ENCODE peak calls at places on chromosomes 5 and 9, in eight cellular contexts. One of them, this sample, is unnamed.

GRCh38 chr9:110947645-110948044 is 90.6 kb downstream of the LPAR1 start:
- DNase-seq in endothelial cell: no peak
- DNase-seq in ELF-1: no peak
- DNase-seq in activated CD8-positive, alpha-beta memory T cell treated with anti-CD3 and anti-CD28 coated beads, Interleukin-2, amount 50 U/mL, for 4 hours: no peak
- DNase-seq in activated CD4-positive, alpha-beta T cell treated with anti-CD3 and anti-CD28 coated beads, Interleukin-2, amount 10 ng/mL, durations not matched to agents 7 days and 5 days: no peak
- DNase-seq in NCI-H2081: no peak
- DNase-seq in GM03348: no peak
- DNase-seq in EH: no peak
- DNase-seq in this sample: no peak

GRCh38 chr9:116395409-116396037 is 241.9 kb downstream of the PAPPA start:
- DNase-seq in endothelial cell: no peak
- DNase-seq in ELF-1: no peak
- DNase-seq in activated CD8-positive, alpha-beta memory T cell treated with anti-CD3 and anti-CD28 coated beads, Interleukin-2, amount 50 U/mL, for 4 hours: no peak
- DNase-seq in activated CD4-positive, alpha-beta T cell treated with anti-CD3 and anti-CD28 coated beads, Interleukin-2, amount 10 ng/mL, durations not matched to agents 7 days and 5 days: no peak
- DNase-seq in NCI-H2081: no peak
- DNase-seq in GM03348: no peak
- DNase-seq in EH: no peak
- DNase-seq in this sample: no peak

GRCh38 chr9:109341561-109341960 is 20.7 kb upstream of the EPB41L4B start:
- DNase-seq in endothelial cell: no peak
- DNase-seq in ELF-1: no peak
- DNase-seq in activated CD8-positive, alpha-beta memory T cell treated with anti-CD3 and anti-CD28 coated beads, Interleukin-2, amount 50 U/mL, for 4 hours: no peak
- DNase-seq in activated CD4-positive, alpha-beta T cell treated with anti-CD3 and anti-CD28 coated beads, Interleukin-2, amount 10 ng/mL, durations not matched to agents 7 days and 5 days: no peak
- DNase-seq in NCI-H2081: no peak
- DNase-seq in GM03348: no peak
- DNase-seq in EH: no peak
- DNase-seq in this sample: peak; percentile 65

GRCh38 chr9:35618325-35618727 is at the start of gene CD72:
- DNase-seq in endothelial cell: no peak
- DNase-seq in ELF-1: no peak
- DNase-seq in activated CD8-positive, alpha-beta memory T cell treated with anti-CD3 and anti-CD28 coated beads, Interleukin-2, amount 50 U/mL, for 4 hours: no peak
- DNase-seq in activated CD4-positive, alpha-beta T cell treated with anti-CD3 and anti-CD28 coated beads, Interleukin-2, amount 10 ng/mL, durations not matched to agents 7 days and 5 days: no peak
- DNase-seq in NCI-H2081: no peak
- DNase-seq in GM03348: no peak
- DNase-seq in EH: no peak
- DNase-seq in this sample: no peak

GRCh38 chr5:180334751-180335613 is 18.2 kb downstream of the GFPT2 start:
- DNase-seq in endothelial cell: no peak
- DNase-seq in ELF-1: no peak
- DNase-seq in activated CD8-positive, alpha-beta memory T cell treated with anti-CD3 and anti-CD28 coated beads, Interleukin-2, amount 50 U/mL, for 4 hours: no peak
- DNase-seq in activated CD4-positive, alpha-beta T cell treated with anti-CD3 and anti-CD28 coated beads, Interleukin-2, amount 10 ng/mL, durations not matched to agents 7 days and 5 days: no peak
- DNase-seq in NCI-H2081: no peak
- DNase-seq in GM03348: no peak
- DNase-seq in EH: no peak
- DNase-seq in this sample: no peak

GRCh38 chr5:40399349-40399748 is 280.4 kb upstream of the PTGER4 start:
- DNase-seq in endothelial cell: no peak
- DNase-seq in ELF-1: no peak
- DNase-seq in activated CD8-positive, alpha-beta memory T cell treated with anti-CD3 and anti-CD28 coated beads, Interleukin-2, amount 50 U/mL, for 4 hours: no peak
- DNase-seq in activated CD4-positive, alpha-beta T cell treated with anti-CD3 and anti-CD28 coated beads, Interleukin-2, amount 10 ng/mL, durations not matched to agents 7 days and 5 days: no peak
- DNase-seq in NCI-H2081: no peak
- DNase-seq in GM03348: peak; percentile 5
- DNase-seq in EH: peak; percentile 86
- DNase-seq in this sample: peak; percentile 53

GRCh38 chr9:969310-969692 is 7.2 kb upstream of the DMRT3 start:
- DNase-seq in endothelial cell: peak; percentile 23
- DNase-seq in ELF-1: no peak
- DNase-seq in activated CD8-positive, alpha-beta memory T cell treated with anti-CD3 and anti-CD28 coated beads, Interleukin-2, amount 50 U/mL, for 4 hours: no peak
- DNase-seq in activated CD4-positive, alpha-beta T cell treated with anti-CD3 and anti-CD28 coated beads, Interleukin-2, amount 10 ng/mL, durations not matched to agents 7 days and 5 days: no peak
- DNase-seq in NCI-H2081: no peak
- DNase-seq in GM03348: no peak
- DNase-seq in EH: no peak
- DNase-seq in this sample: no peak

GRCh38 chr5:119330367-119331183 is 25.2 kb upstream of the TNFAIP8 start:
- DNase-seq in endothelial cell: no peak
- DNase-seq in ELF-1: no peak
- DNase-seq in activated CD8-positive, alpha-beta memory T cell treated with anti-CD3 and anti-CD28 coated beads, Interleukin-2, amount 50 U/mL, for 4 hours: no peak
- DNase-seq in activated CD4-positive, alpha-beta T cell treated with anti-CD3 and anti-CD28 coated beads, Interleukin-2, amount 10 ng/mL, durations not matched to agents 7 days and 5 days: no peak
- DNase-seq in NCI-H2081: no peak
- DNase-seq in GM03348: no peak
- DNase-seq in EH: no peak
- DNase-seq in this sample: no peak

GRCh38 chr5:67163863-67164595 is 32.6 kb downstream of the CD180 start:
- DNase-seq in endothelial cell: no peak
- DNase-seq in ELF-1: no peak
- DNase-seq in activated CD8-positive, alpha-beta memory T cell treated with anti-CD3 and anti-CD28 coated beads, Interleukin-2, amount 50 U/mL, for 4 hours: no peak
- DNase-seq in activated CD4-positive, alpha-beta T cell treated with anti-CD3 and anti-CD28 coated beads, Interleukin-2, amount 10 ng/mL, durations not matched to agents 7 days and 5 days: no peak
- DNase-seq in NCI-H2081: no peak
- DNase-seq in GM03348: no peak
- DNase-seq in EH: no peak
- DNase-seq in this sample: no peak

GRCh38 chr5:142015781-142016533 is 3.1 kb upstream of the GNPDA1 start:
- DNase-seq in endothelial cell: no peak
- DNase-seq in ELF-1: no peak
- DNase-seq in activated CD8-positive, alpha-beta memory T cell treated with anti-CD3 and anti-CD28 coated beads, Interleukin-2, amount 50 U/mL, for 4 hours: peak; percentile 33
- DNase-seq in activated CD4-positive, alpha-beta T cell treated with anti-CD3 and anti-CD28 coated beads, Interleukin-2, amount 10 ng/mL, durations not matched to agents 7 days and 5 days: peak; percentile 66
- DNase-seq in NCI-H2081: no peak
- DNase-seq in GM03348: no peak
- DNase-seq in EH: peak; percentile 48
- DNase-seq in this sample: peak; percentile 82

GRCh38 chr5:29758986-29759421 is 1434.5 kb upstream of the CDH6 start:
- DNase-seq in endothelial cell: no peak
- DNase-seq in ELF-1: peak; percentile 1
- DNase-seq in activated CD8-positive, alpha-beta memory T cell treated with anti-CD3 and anti-CD28 coated beads, Interleukin-2, amount 50 U/mL, for 4 hours: no peak
- DNase-seq in activated CD4-positive, alpha-beta T cell treated with anti-CD3 and anti-CD28 coated beads, Interleukin-2, amount 10 ng/mL, durations not matched to agents 7 days and 5 days: no peak
- DNase-seq in NCI-H2081: no peak
- DNase-seq in GM03348: no peak
- DNase-seq in EH: no peak
- DNase-seq in this sample: no peak

GRCh38 chr5:172007795-172008465 is 1.5 kb upstream of the FBXW11 start:
- DNase-seq in endothelial cell: no peak
- DNase-seq in ELF-1: peak; percentile 32
- DNase-seq in activated CD8-positive, alpha-beta memory T cell treated with anti-CD3 and anti-CD28 coated beads, Interleukin-2, amount 50 U/mL, for 4 hours: no peak
- DNase-seq in activated CD4-positive, alpha-beta T cell treated with anti-CD3 and anti-CD28 coated beads, Interleukin-2, amount 10 ng/mL, durations not matched to agents 7 days and 5 days: no peak
- DNase-seq in NCI-H2081: no peak
- DNase-seq in GM03348: peak; percentile 31
- DNase-seq in EH: peak; percentile 60
- DNase-seq in this sample: peak; percentile 85

GRCh38 chr9:114607671-114608524 is 3.2 kb upstream of the TMEM268 start:
- DNase-seq in endothelial cell: no peak
- DNase-seq in ELF-1: no peak
- DNase-seq in activated CD8-positive, alpha-beta memory T cell treated with anti-CD3 and anti-CD28 coated beads, Interleukin-2, amount 50 U/mL, for 4 hours: no peak
- DNase-seq in activated CD4-positive, alpha-beta T cell treated with anti-CD3 and anti-CD28 coated beads, Interleukin-2, amount 10 ng/mL, durations not matched to agents 7 days and 5 days: no peak
- DNase-seq in NCI-H2081: no peak
- DNase-seq in GM03348: no peak
- DNase-seq in EH: no peak
- DNase-seq in this sample: no peak

GRCh38 chr5:52728201-52728600 is 59.5 kb upstream of the ITGA1 start:
- DNase-seq in endothelial cell: no peak
- DNase-seq in ELF-1: no peak
- DNase-seq in activated CD8-positive, alpha-beta memory T cell treated with anti-CD3 and anti-CD28 coated beads, Interleukin-2, amount 50 U/mL, for 4 hours: no peak
- DNase-seq in activated CD4-positive, alpha-beta T cell treated with anti-CD3 and anti-CD28 coated beads, Interleukin-2, amount 10 ng/mL, durations not matched to agents 7 days and 5 days: no peak
- DNase-seq in NCI-H2081: no peak
- DNase-seq in GM03348: no peak
- DNase-seq in EH: no peak
- DNase-seq in this sample: no peak

GRCh38 chr9:71816782-71817549 is 48.7 kb upstream of the CEMIP2 start:
- DNase-seq in endothelial cell: peak; percentile 10
- DNase-seq in ELF-1: no peak
- DNase-seq in activated CD8-positive, alpha-beta memory T cell treated with anti-CD3 and anti-CD28 coated beads, Interleukin-2, amount 50 U/mL, for 4 hours: no peak
- DNase-seq in activated CD4-positive, alpha-beta T cell treated with anti-CD3 and anti-CD28 coated beads, Interleukin-2, amount 10 ng/mL, durations not matched to agents 7 days and 5 days: no peak
- DNase-seq in NCI-H2081: peak; percentile 14
- DNase-seq in GM03348: no peak
- DNase-seq in EH: no peak
- DNase-seq in this sample: no peak

GRCh38 chr5:174246743-174247142 is 201.2 kb downstream of the NSG2 start:
- DNase-seq in endothelial cell: no peak
- DNase-seq in ELF-1: no peak
- DNase-seq in activated CD8-positive, alpha-beta memory T cell treated with anti-CD3 and anti-CD28 coated beads, Interleukin-2, amount 50 U/mL, for 4 hours: no peak
- DNase-seq in activated CD4-positive, alpha-beta T cell treated with anti-CD3 and anti-CD28 coated beads, Interleukin-2, amount 10 ng/mL, durations not matched to agents 7 days and 5 days: no peak
- DNase-seq in NCI-H2081: no peak
- DNase-seq in GM03348: no peak
- DNase-seq in EH: no peak
- DNase-seq in this sample: no peak

GRCh38 chr5:116494784-116495480 is 79.7 kb downstream of the SEMA6A start:
- DNase-seq in endothelial cell: no peak
- DNase-seq in ELF-1: no peak
- DNase-seq in activated CD8-positive, alpha-beta memory T cell treated with anti-CD3 and anti-CD28 coated beads, Interleukin-2, amount 50 U/mL, for 4 hours: no peak
- DNase-seq in activated CD4-positive, alpha-beta T cell treated with anti-CD3 and anti-CD28 coated beads, Interleukin-2, amount 10 ng/mL, durations not matched to agents 7 days and 5 days: no peak
- DNase-seq in NCI-H2081: peak; percentile 67
- DNase-seq in GM03348: no peak
- DNase-seq in EH: no peak
- DNase-seq in this sample: no peak

GRCh38 chr9:12775373-12775962 is 648 bp downstream of the LURAP1L start:
- DNase-seq in endothelial cell: peak; percentile 14
- DNase-seq in ELF-1: peak; percentile 18
- DNase-seq in activated CD8-positive, alpha-beta memory T cell treated with anti-CD3 and anti-CD28 coated beads, Interleukin-2, amount 50 U/mL, for 4 hours: no peak
- DNase-seq in activated CD4-positive, alpha-beta T cell treated with anti-CD3 and anti-CD28 coated beads, Interleukin-2, amount 10 ng/mL, durations not matched to agents 7 days and 5 days: no peak
- DNase-seq in NCI-H2081: peak; percentile 57
- DNase-seq in GM03348: peak; percentile 13
- DNase-seq in EH: peak; percentile 9
- DNase-seq in this sample: no peak

GRCh38 chr9:37105169-37105750 is 15.1 kb upstream of the ZCCHC7 start:
- DNase-seq in endothelial cell: no peak
- DNase-seq in ELF-1: no peak
- DNase-seq in activated CD8-positive, alpha-beta memory T cell treated with anti-CD3 and anti-CD28 coated beads, Interleukin-2, amount 50 U/mL, for 4 hours: no peak
- DNase-seq in activated CD4-positive, alpha-beta T cell treated with anti-CD3 and anti-CD28 coated beads, Interleukin-2, amount 10 ng/mL, durations not matched to agents 7 days and 5 days: no peak
- DNase-seq in NCI-H2081: no peak
- DNase-seq in GM03348: no peak
- DNase-seq in EH: peak; percentile 54
- DNase-seq in this sample: no peak

GRCh38 chr5:6424110-6424659 is 24.5 kb upstream of the UBE2QL1 start:
- DNase-seq in endothelial cell: no peak
- DNase-seq in ELF-1: no peak
- DNase-seq in activated CD8-positive, alpha-beta memory T cell treated with anti-CD3 and anti-CD28 coated beads, Interleukin-2, amount 50 U/mL, for 4 hours: no peak
- DNase-seq in activated CD4-positive, alpha-beta T cell treated with anti-CD3 and anti-CD28 coated beads, Interleukin-2, amount 10 ng/mL, durations not matched to agents 7 days and 5 days: no peak
- DNase-seq in NCI-H2081: peak; percentile 60
- DNase-seq in GM03348: no peak
- DNase-seq in EH: no peak
- DNase-seq in this sample: no peak

GRCh38 chr5:78527925-78528324 is 120.6 kb downstream of the LHFPL2 start:
- DNase-seq in endothelial cell: no peak
- DNase-seq in ELF-1: no peak
- DNase-seq in activated CD8-positive, alpha-beta memory T cell treated with anti-CD3 and anti-CD28 coated beads, Interleukin-2, amount 50 U/mL, for 4 hours: no peak
- DNase-seq in activated CD4-positive, alpha-beta T cell treated with anti-CD3 and anti-CD28 coated beads, Interleukin-2, amount 10 ng/mL, durations not matched to agents 7 days and 5 days: no peak
- DNase-seq in NCI-H2081: no peak
- DNase-seq in GM03348: no peak
- DNase-seq in EH: no peak
- DNase-seq in this sample: peak; percentile 61

GRCh38 chr9:135692410-135692809 is 6.9 kb downstream of the SOHLH1 start:
- DNase-seq in endothelial cell: no peak
- DNase-seq in ELF-1: no peak
- DNase-seq in activated CD8-positive, alpha-beta memory T cell treated with anti-CD3 and anti-CD28 coated beads, Interleukin-2, amount 50 U/mL, for 4 hours: no peak
- DNase-seq in activated CD4-positive, alpha-beta T cell treated with anti-CD3 and anti-CD28 coated beads, Interleukin-2, amount 10 ng/mL, durations not matched to agents 7 days and 5 days: no peak
- DNase-seq in NCI-H2081: no peak
- DNase-seq in GM03348: no peak
- DNase-seq in EH: no peak
- DNase-seq in this sample: no peak

GRCh38 chr5:157080291-157080690 is 21.4 kb upstream of the HAVCR1 start:
- DNase-seq in endothelial cell: no peak
- DNase-seq in ELF-1: no peak
- DNase-seq in activated CD8-positive, alpha-beta memory T cell treated with anti-CD3 and anti-CD28 coated beads, Interleukin-2, amount 50 U/mL, for 4 hours: no peak
- DNase-seq in activated CD4-positive, alpha-beta T cell treated with anti-CD3 and anti-CD28 coated beads, Interleukin-2, amount 10 ng/mL, durations not matched to agents 7 days and 5 days: no peak
- DNase-seq in NCI-H2081: no peak
- DNase-seq in GM03348: no peak
- DNase-seq in EH: no peak
- DNase-seq in this sample: no peak

GRCh38 chr5:7492371-7492770 is 96.4 kb downstream of the ADCY2 start:
- DNase-seq in endothelial cell: no peak
- DNase-seq in ELF-1: no peak
- DNase-seq in activated CD8-positive, alpha-beta memory T cell treated with anti-CD3 and anti-CD28 coated beads, Interleukin-2, amount 50 U/mL, for 4 hours: no peak
- DNase-seq in activated CD4-positive, alpha-beta T cell treated with anti-CD3 and anti-CD28 coated beads, Interleukin-2, amount 10 ng/mL, durations not matched to agents 7 days and 5 days: no peak
- DNase-seq in NCI-H2081: no peak
- DNase-seq in GM03348: no peak
- DNase-seq in EH: no peak
- DNase-seq in this sample: no peak

GRCh38 chr5:159951387-159951786 is 35.1 kb downstream of the ADRA1B start:
- DNase-seq in endothelial cell: peak; percentile 25
- DNase-seq in ELF-1: peak; percentile 63
- DNase-seq in activated CD8-positive, alpha-beta memory T cell treated with anti-CD3 and anti-CD28 coated beads, Interleukin-2, amount 50 U/mL, for 4 hours: no peak
- DNase-seq in activated CD4-positive, alpha-beta T cell treated with anti-CD3 and anti-CD28 coated beads, Interleukin-2, amount 10 ng/mL, durations not matched to agents 7 days and 5 days: no peak
- DNase-seq in NCI-H2081: no peak
- DNase-seq in GM03348: peak; percentile 22
- DNase-seq in EH: peak; percentile 25
- DNase-seq in this sample: no peak

GRCh38 chr9:105007143-105007542 is 79.2 kb upstream of the ABCA1 start:
- DNase-seq in endothelial cell: no peak
- DNase-seq in ELF-1: no peak
- DNase-seq in activated CD8-positive, alpha-beta memory T cell treated with anti-CD3 and anti-CD28 coated beads, Interleukin-2, amount 50 U/mL, for 4 hours: no peak
- DNase-seq in activated CD4-positive, alpha-beta T cell treated with anti-CD3 and anti-CD28 coated beads, Interleukin-2, amount 10 ng/mL, durations not matched to agents 7 days and 5 days: no peak
- DNase-seq in NCI-H2081: no peak
- DNase-seq in GM03348: peak; percentile 84
- DNase-seq in EH: peak; percentile 92
- DNase-seq in this sample: peak; percentile 80

GRCh38 chr5:78537821-78538220 is 110.8 kb downstream of the LHFPL2 start:
- DNase-seq in endothelial cell: no peak
- DNase-seq in ELF-1: no peak
- DNase-seq in activated CD8-positive, alpha-beta memory T cell treated with anti-CD3 and anti-CD28 coated beads, Interleukin-2, amount 50 U/mL, for 4 hours: no peak
- DNase-seq in activated CD4-positive, alpha-beta T cell treated with anti-CD3 and anti-CD28 coated beads, Interleukin-2, amount 10 ng/mL, durations not matched to agents 7 days and 5 days: no peak
- DNase-seq in NCI-H2081: no peak
- DNase-seq in GM03348: peak; percentile 67
- DNase-seq in EH: peak; percentile 67
- DNase-seq in this sample: no peak

GRCh38 chr5:318931-319601 is 2.4 kb upstream of the AHRR start:
- DNase-seq in endothelial cell: no peak
- DNase-seq in ELF-1: no peak
- DNase-seq in activated CD8-positive, alpha-beta memory T cell treated with anti-CD3 and anti-CD28 coated beads, Interleukin-2, amount 50 U/mL, for 4 hours: no peak
- DNase-seq in activated CD4-positive, alpha-beta T cell treated with anti-CD3 and anti-CD28 coated beads, Interleukin-2, amount 10 ng/mL, durations not matched to agents 7 days and 5 days: no peak
- DNase-seq in NCI-H2081: no peak
- DNase-seq in GM03348: no peak
- DNase-seq in EH: no peak
- DNase-seq in this sample: no peak

GRCh38 chr9:92947268-92948031 is at the start of gene FGD3:
- DNase-seq in endothelial cell: peak; percentile 34
- DNase-seq in ELF-1: peak; percentile 67
- DNase-seq in activated CD8-positive, alpha-beta memory T cell treated with anti-CD3 and anti-CD28 coated beads, Interleukin-2, amount 50 U/mL, for 4 hours: peak; percentile 40
- DNase-seq in activated CD4-positive, alpha-beta T cell treated with anti-CD3 and anti-CD28 coated beads, Interleukin-2, amount 10 ng/mL, durations not matched to agents 7 days and 5 days: peak; percentile 44
- DNase-seq in NCI-H2081: peak; percentile 88
- DNase-seq in GM03348: peak; percentile 62
- DNase-seq in EH: no peak
- DNase-seq in this sample: no peak

GRCh38 chr9:88060746-88061145 is 77.5 kb downstream of the SPATA31C2 start:
- DNase-seq in endothelial cell: no peak
- DNase-seq in ELF-1: no peak
- DNase-seq in activated CD8-positive, alpha-beta memory T cell treated with anti-CD3 and anti-CD28 coated beads, Interleukin-2, amount 50 U/mL, for 4 hours: no peak
- DNase-seq in activated CD4-positive, alpha-beta T cell treated with anti-CD3 and anti-CD28 coated beads, Interleukin-2, amount 10 ng/mL, durations not matched to agents 7 days and 5 days: no peak
- DNase-seq in NCI-H2081: no peak
- DNase-seq in GM03348: no peak
- DNase-seq in EH: no peak
- DNase-seq in this sample: peak; percentile 79

GRCh38 chr9:83964973-83965349 is 15.1 kb downstream of the HNRNPK start:
- DNase-seq in endothelial cell: no peak
- DNase-seq in ELF-1: no peak
- DNase-seq in activated CD8-positive, alpha-beta memory T cell treated with anti-CD3 and anti-CD28 coated beads, Interleukin-2, amount 50 U/mL, for 4 hours: no peak
- DNase-seq in activated CD4-positive, alpha-beta T cell treated with anti-CD3 and anti-CD28 coated beads, Interleukin-2, amount 10 ng/mL, durations not matched to agents 7 days and 5 days: no peak
- DNase-seq in NCI-H2081: no peak
- DNase-seq in GM03348: no peak
- DNase-seq in EH: peak; percentile 34
- DNase-seq in this sample: peak; percentile 39

GRCh38 chr5:114857951-114858401 is 311.7 kb downstream of the TRIM36 start:
- DNase-seq in endothelial cell: no peak
- DNase-seq in ELF-1: peak; percentile 13
- DNase-seq in activated CD8-positive, alpha-beta memory T cell treated with anti-CD3 and anti-CD28 coated beads, Interleukin-2, amount 50 U/mL, for 4 hours: no peak
- DNase-seq in activated CD4-positive, alpha-beta T cell treated with anti-CD3 and anti-CD28 coated beads, Interleukin-2, amount 10 ng/mL, durations not matched to agents 7 days and 5 days: no peak
- DNase-seq in NCI-H2081: no peak
- DNase-seq in GM03348: peak; percentile 4
- DNase-seq in EH: no peak
- DNase-seq in this sample: peak; percentile 15

GRCh38 chr5:83964235-83964634 is 243.6 kb upstream of the HAPLN1 start:
- DNase-seq in endothelial cell: no peak
- DNase-seq in ELF-1: no peak
- DNase-seq in activated CD8-positive, alpha-beta memory T cell treated with anti-CD3 and anti-CD28 coated beads, Interleukin-2, amount 50 U/mL, for 4 hours: no peak
- DNase-seq in activated CD4-positive, alpha-beta T cell treated with anti-CD3 and anti-CD28 coated beads, Interleukin-2, amount 10 ng/mL, durations not matched to agents 7 days and 5 days: no peak
- DNase-seq in NCI-H2081: no peak
- DNase-seq in GM03348: no peak
- DNase-seq in EH: peak; percentile 54
- DNase-seq in this sample: peak; percentile 66

This sample was measured in M059J.